ENCODE peak calls at places on chromosomes 1 and 21, in five cellular contexts. N, B, L, I and U are unnamed samples.

GRCh38 chr1:231827337-231828105 is 200.9 kb downstream of the DISC1 start:
- DNase-seq in L (peak; percentile 64), B (no peak), N (no peak), I (no peak), U (no peak)

GRCh38 chr1:171221665-171222591 is 26.4 kb upstream of the FMO1 start:
- DNase-seq in L (no peak), I (no peak), N (no peak), B (no peak), U (no peak)

GRCh38 chr1:50923564-50923963 is 36.5 kb downstream of the FAF1 start:
- DNase-seq in N (no peak), I (no peak), B (no peak), L (no peak), U (no peak)

GRCh38 chr1:209168204-209168603 is 415.3 kb upstream of the CAMK1G start:
- DNase-seq in B (no peak), I (no peak), L (no peak), N (no peak), U (no peak)

GRCh38 chr1:54774820-54775498 is 10.6 kb upstream of the PARS2 start:
- DNase-seq in B (peak; percentile 91), N (peak; percentile 62), L (no peak), I (peak; percentile 95), U (no peak)

GRCh38 chr21:15139881-15140280 is 75.1 kb upstream of the NRIP1 start:
- DNase-seq in I (no peak), N (no peak), L (no peak), B (no peak), U (no peak)

GRCh38 chr1:45009956-45010854 is 919 bp downstream of the HECTD3 start:
- DNase-seq in I (peak; percentile 52), L (no peak), N (no peak), B (peak; percentile 48), U (no peak)

GRCh38 chr1:208206092-208206698 is 38.0 kb downstream of the PLXNA2 start:
- DNase-seq in I (no peak), L (no peak), B (no peak), N (no peak), U (no peak)

GRCh38 chr1:160538985-160539651 is 16.1 kb upstream of the SLAMF6 start:
- DNase-seq in N (no peak), B (no peak), L (no peak), I (no peak), U (no peak)

GRCh38 chr1:76070538-76070937 is 4.0 kb upstream of the ST6GALNAC3 start:
- DNase-seq in N (no peak), B (no peak), L (no peak), I (no peak), U (no peak)

GRCh38 chr1:95169544-95169943 is 52.4 kb downstream of the TLCD4 start:
- DNase-seq in I (no peak), B (peak; percentile 48), L (no peak), N (peak; percentile 37), U (no peak)

GRCh38 chr21:43782741-43783700 is 6.4 kb upstream of the RRP1 start:
- DNase-seq in B (no peak), N (peak; percentile 19), I (no peak), L (no peak), U (peak; percentile 76)

GRCh38 chr1:155719703-155720102 is 30.8 kb downstream of the DAP3 start:
- DNase-seq in N (no peak), L (no peak), B (no peak), I (no peak), U (no peak)

GRCh38 chr1:155715777-155716176 is 26.9 kb downstream of the DAP3 start:
- DNase-seq in L (no peak), N (no peak), B (no peak), I (no peak), U (no peak)

GRCh38 chr1:155713054-155713453 is 24.2 kb downstream of the DAP3 start:
- DNase-seq in B (no peak), L (no peak), I (no peak), N (no peak), U (no peak)

GRCh38 chr1:155717041-155717440 is 28.1 kb downstream of the DAP3 start:
- DNase-seq in B (no peak), N (no peak), I (no peak), L (no peak), U (no peak)
- H3K27ac ChIP-seq in B (no peak overlapping the region), N (no peak overlapping the region), I (no peak overlapping the region), L (no peak overlapping the region), U (no peak overlapping the region)

GRCh38 chr1:115283249-115283648 is 54.8 kb downstream of the NGF start:
- DNase-seq in L (no peak), B (no peak), I (no peak), N (no peak), U (no peak)

GRCh38 chr1:115281143-115281542 is 56.9 kb downstream of the NGF start:
- DNase-seq in I (no peak), L (no peak), N (no peak), B (no peak), U (no peak)

GRCh38 chr1:115284209-115284608 is 53.8 kb downstream of the NGF start:
- DNase-seq in N (no peak), I (no peak), L (no peak), B (no peak), U (no peak)

GRCh38 chr1:115283681-115284146 is 54.3 kb downstream of the NGF start:
- DNase-seq in L (no peak), I (no peak), N (no peak), B (no peak), U (no peak)

DNA sequence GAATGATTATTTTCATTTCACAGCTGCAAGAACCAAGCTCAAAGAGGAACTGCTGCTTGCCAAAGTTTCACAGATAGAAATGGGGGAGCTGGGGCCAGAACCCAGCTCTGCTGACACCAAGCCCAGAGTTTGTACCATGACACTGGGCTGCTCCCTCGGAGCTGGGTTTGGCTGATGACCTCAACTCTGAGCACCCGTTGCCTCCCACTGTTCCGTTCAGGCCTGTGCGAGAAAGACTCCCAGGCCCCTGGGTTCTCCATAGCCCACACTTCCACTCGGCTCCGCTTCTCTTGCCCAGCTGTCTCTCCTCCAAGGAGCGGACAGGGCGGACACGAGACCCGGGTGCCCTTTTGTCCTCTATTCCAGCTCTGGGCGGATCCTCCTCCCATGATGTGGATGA is 55.2 kb downstream of the NGF start:
- DNase-seq in B (no peak), L (no peak), I (no peak), N (no peak), U (no peak)
- TF ChIP-seq POLR2AphosphoS5 in B (no peak), L (no peak), I (no peak), N (no peak), U (no peak)

DNA sequence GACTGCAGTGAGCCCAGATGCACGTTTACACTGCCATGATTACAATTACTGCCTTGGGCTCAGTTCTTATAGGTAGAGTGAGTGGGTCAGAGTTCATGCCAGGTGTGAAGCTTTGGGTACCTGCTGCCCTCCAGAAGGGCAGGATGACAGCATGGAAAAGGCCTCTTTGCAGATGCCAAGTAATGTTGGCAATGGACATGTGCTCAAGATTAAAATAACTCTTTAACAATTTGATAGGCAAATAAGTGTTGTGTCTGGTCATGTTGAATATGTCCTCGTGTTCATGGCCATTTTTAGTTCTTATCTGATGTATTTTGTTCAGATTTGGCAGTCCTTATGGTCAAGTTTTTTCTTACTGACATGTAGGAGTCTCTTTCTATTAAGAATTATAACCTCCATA is 34.8 kb downstream of the S100B start:
- DNase-seq in L (no peak), B (peak; percentile 8), N (no peak), I (no peak), U (no peak)
- TF ChIP-seq REST in L (no peak), B (no peak), N (no peak), I (no peak), U (no peak)

GRCh38 chr1:40341509-40342380 is 24.7 kb upstream of the COL9A2 start:
- DNase-seq in B (no peak), L (no peak), I (no peak), N (no peak), U (no peak)

GRCh38 chr1:40344597-40344996 is 27.5 kb upstream of the COL9A2 start:
- DNase-seq in L (no peak), B (no peak), N (no peak), I (peak; percentile 18), U (peak; percentile 26)

GRCh38 chr1:40338745-40339419 is 21.8 kb upstream of the COL9A2 start:
- DNase-seq in I (peak; percentile 91), L (peak; percentile 84), N (peak; percentile 74), B (peak; percentile 82), U (peak; percentile 52)

GRCh38 chr1:40337448-40337847 is 20.4 kb upstream of the COL9A2 start:
- DNase-seq in I (no peak), B (no peak), N (no peak), L (no peak), U (no peak)

GRCh38 chr1:40339420-40340323 is 22.6 kb upstream of the COL9A2 start:
- DNase-seq in I (no peak), B (peak; percentile 64), L (no peak), N (no peak), U (peak; percentile 59)
- H3K27ac ChIP-seq in I (no peak overlapping the region), B (no peak overlapping the region), L (no peak overlapping the region), N (no peak overlapping the region), U (no peak overlapping the region)

DNA sequence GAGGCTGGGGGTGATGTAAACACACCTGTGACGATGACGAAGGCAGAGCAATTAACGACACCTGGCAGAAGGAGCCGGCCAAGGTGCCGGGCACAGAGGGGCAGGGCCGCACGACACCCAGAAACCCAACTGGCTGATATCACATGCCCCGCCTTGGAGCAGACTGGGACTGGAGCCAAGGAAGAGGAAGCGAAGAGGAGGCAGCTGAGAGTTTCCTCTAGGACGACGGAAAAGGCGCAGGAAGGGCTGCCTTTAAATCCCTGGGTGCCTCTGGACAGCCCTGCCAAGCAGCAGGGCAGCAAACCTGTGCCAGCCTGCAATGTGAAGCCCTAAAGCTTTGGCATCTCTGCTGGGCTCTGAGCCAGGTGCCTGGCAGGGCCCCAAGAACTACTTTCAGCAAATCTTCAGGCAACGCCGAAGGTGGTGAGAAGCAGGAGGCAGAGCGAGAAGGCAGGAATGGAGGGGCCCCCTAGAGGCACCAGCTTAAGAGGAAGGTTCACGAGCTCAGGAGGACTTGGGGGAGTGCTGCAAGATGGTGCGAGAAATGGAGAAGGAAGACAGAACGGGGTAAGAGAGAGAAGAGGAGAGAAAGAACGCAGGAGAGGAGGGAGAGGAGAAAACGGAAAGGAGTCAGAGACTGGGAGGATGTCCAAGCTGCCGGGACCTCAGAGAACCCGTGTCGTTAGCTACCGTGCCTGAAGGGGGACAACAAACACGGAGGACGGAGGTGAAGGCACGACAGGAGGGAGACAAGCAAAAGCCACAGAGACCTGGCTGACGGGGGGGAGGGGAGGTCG is 25.3 kb upstream of the PEF1 start:
- DNase-seq in I (peak; percentile 65), B (peak; percentile 39), N (peak; percentile 12), L (no peak), U (no peak)
- TF ChIP-seq POLR2AphosphoS5 in I (no peak), B (no peak), N (peak; percentile 39), L (no peak), U (no peak)